ENCODE peak calls at places on chromosome 14, in eight cellular contexts. One of them, this sample, is unnamed.
A peak's percentile ranks its signal among the peaks of the same experiment; 100 is the strongest.

GRCh38 chr14:72970058-72970630 is 43.9 kb downstream of the DCAF4 start:
- DNase-seq in hepatocyte: no peak
- DNase-seq in CD8-positive, alpha-beta T cell: no peak
- DNase-seq in cardiac muscle cell: no peak
- DNase-seq in HT-29: no peak
- DNase-seq in T follicular helper cell: no peak
- DNase-seq in stimulated activated CD4-positive, alpha-beta T cell treated with anti-CD3 and anti-CD28 coated beads, Interleukin-2, amount 100 ng/mL, for 48 hours: no peak
- DNase-seq in endothelial cell: no peak
- DNase-seq in this sample: no peak

GRCh38 chr14:21238823-21239518 is 30.3 kb downstream of the HNRNPC start:
- DNase-seq in CD8-positive, alpha-beta T cell: no peak
- DNase-seq in HT-29: no peak
- DNase-seq in endothelial cell: no peak
- DNase-seq in hepatocyte: no peak
- DNase-seq in cardiac muscle cell: no peak
- DNase-seq in T follicular helper cell: no peak
- DNase-seq in stimulated activated CD4-positive, alpha-beta T cell treated with anti-CD3 and anti-CD28 coated beads, Interleukin-2, amount 100 ng/mL, for 48 hours: no peak
- DNase-seq in this sample: no peak

GRCh38 chr14:89027097-89027740 is 202.8 kb downstream of the TTC8 start:
- DNase-seq in hepatocyte: peak; percentile 82
- DNase-seq in stimulated activated CD4-positive, alpha-beta T cell treated with anti-CD3 and anti-CD28 coated beads, Interleukin-2, amount 100 ng/mL, for 48 hours: peak; percentile 68
- DNase-seq in CD8-positive, alpha-beta T cell: peak; percentile 77
- DNase-seq in endothelial cell: peak; percentile 66
- DNase-seq in cardiac muscle cell: peak; percentile 71
- DNase-seq in T follicular helper cell: peak; percentile 26
- DNase-seq in HT-29: peak; percentile 9
- DNase-seq in this sample: peak; percentile 58

GRCh38 chr14:65849096-65849495 is 436.6 kb downstream of the FUT8 start:
- DNase-seq in hepatocyte: no peak
- DNase-seq in T follicular helper cell: no peak
- DNase-seq in cardiac muscle cell: no peak
- DNase-seq in endothelial cell: no peak
- DNase-seq in HT-29: no peak
- DNase-seq in stimulated activated CD4-positive, alpha-beta T cell treated with anti-CD3 and anti-CD28 coated beads, Interleukin-2, amount 100 ng/mL, for 48 hours: no peak
- DNase-seq in CD8-positive, alpha-beta T cell: peak; percentile 9
- DNase-seq in this sample: no peak

GRCh38 chr14:69235708-69236107 is 24.2 kb upstream of the GALNT16 start:
- DNase-seq in stimulated activated CD4-positive, alpha-beta T cell treated with anti-CD3 and anti-CD28 coated beads, Interleukin-2, amount 100 ng/mL, for 48 hours: no peak
- DNase-seq in HT-29: no peak
- DNase-seq in endothelial cell: no peak
- DNase-seq in CD8-positive, alpha-beta T cell: no peak
- DNase-seq in cardiac muscle cell: no peak
- DNase-seq in hepatocyte: no peak
- DNase-seq in T follicular helper cell: no peak
- DNase-seq in this sample: no peak

GRCh38 chr14:101491841-101492240 is 69.5 kb upstream of the DIO3 start:
- DNase-seq in CD8-positive, alpha-beta T cell: peak; percentile 34
- DNase-seq in stimulated activated CD4-positive, alpha-beta T cell treated with anti-CD3 and anti-CD28 coated beads, Interleukin-2, amount 100 ng/mL, for 48 hours: no peak
- DNase-seq in cardiac muscle cell: no peak
- DNase-seq in hepatocyte: no peak
- DNase-seq in endothelial cell: no peak
- DNase-seq in T follicular helper cell: no peak
- DNase-seq in HT-29: no peak
- DNase-seq in this sample: no peak

GRCh38 chr14:68633131-68633991 is 159.5 kb downstream of the ZFP36L1 start:
- DNase-seq in T follicular helper cell: no peak
- DNase-seq in CD8-positive, alpha-beta T cell: peak; percentile 32
- DNase-seq in stimulated activated CD4-positive, alpha-beta T cell treated with anti-CD3 and anti-CD28 coated beads, Interleukin-2, amount 100 ng/mL, for 48 hours: no peak
- DNase-seq in endothelial cell: no peak
- DNase-seq in hepatocyte: peak; percentile 49
- DNase-seq in HT-29: no peak
- DNase-seq in cardiac muscle cell: no peak
- DNase-seq in this sample: no peak

GRCh38 chr14:57937681-57938080 is 71.8 kb upstream of the SLC35F4 start:
- DNase-seq in HT-29: no peak
- DNase-seq in hepatocyte: no peak
- DNase-seq in endothelial cell: no peak
- DNase-seq in T follicular helper cell: no peak
- DNase-seq in CD8-positive, alpha-beta T cell: no peak
- DNase-seq in stimulated activated CD4-positive, alpha-beta T cell treated with anti-CD3 and anti-CD28 coated beads, Interleukin-2, amount 100 ng/mL, for 48 hours: no peak
- DNase-seq in cardiac muscle cell: no peak
- DNase-seq in this sample: no peak

GRCh38 chr14:97077253-97077653 is 280.1 kb downstream of the VRK1 start:
- DNase-seq in hepatocyte: peak; percentile 63
- DNase-seq in cardiac muscle cell: peak; percentile 13
- DNase-seq in endothelial cell: no peak
- DNase-seq in CD8-positive, alpha-beta T cell: peak; percentile 55
- DNase-seq in stimulated activated CD4-positive, alpha-beta T cell treated with anti-CD3 and anti-CD28 coated beads, Interleukin-2, amount 100 ng/mL, for 48 hours: no peak
- DNase-seq in HT-29: no peak
- DNase-seq in T follicular helper cell: no peak
- DNase-seq in this sample: no peak